ENCODE peak calls at places on chromosomes 11 and 22, in seven cellular contexts. C is colonic mucosa, S is transverse colon, V is Panc1, E is A673, W is upper lobe of right lung, I is esophagus muscularis mucosa. L is an unnamed sample. For H3K4me1, the result is how much of the 10 kb centered on the place peaks cover.

GRCh38 chr22:20526628-20527355 is 19.4 kb downstream of the MED15 start:
- DNase-seq in C (no peak), S (no peak), V (no peak), E (peak), W (no peak), I (no peak), L (no peak)

GRCh38 chr11:78961186-78961782 is 386.6 kb upstream of the NARS2 start:
- DNase-seq in C (peak), S (peak), V (no peak), E (peak), W (no peak), I (no peak), L (no peak)

GRCh38 chr11:78801161-78801884 is 226.7 kb upstream of the NARS2 start:
- DNase-seq in C (peak), S (peak), V (peak), E (peak), W (no peak), I (peak), L (no peak)

GRCh38 chr22:46660604-46661201 is 40.5 kb downstream of the GRAMD4 start:
- DNase-seq in C (peak), S (peak), V (no peak), E (no peak), W (no peak), I (no peak), L (no peak)

GRCh38 chr11:17760102-17761029 is 25.8 kb downstream of the KCNC1 start:
- DNase-seq in C (peak), S (peak), V (peak), E (peak), W (no peak), I (no peak), L (peak)

GRCh38 chr22:19708323-19709011 is 5.8 kb upstream of the SEPTIN5 start:
- DNase-seq in C (no peak), S (no peak), V (no peak), E (no peak), W (peak), I (no peak), L (no peak)

GRCh38 chr22:50399751-50400331 is 56.7 kb downstream of the PPP6R2 start:
- DNase-seq in C (peak), S (peak), V (no peak), E (peak), W (no peak), I (no peak), L (peak)

GRCh38 chr11:132134322-132134721 is 763.9 kb downstream of the NTM start:
- DNase-seq in C (no peak), S (no peak), V (no peak), E (no peak), W (no peak), I (no peak), L (no peak)

GRCh38 chr11:3158131-3158591 is 6.9 kb downstream of the OSBPL5 start:
- DNase-seq in C (no peak), S (peak), V (no peak), E (no peak), W (no peak), I (no peak), L (no peak)

GRCh38 chr22:31274017-31274416 is 18.3 kb downstream of the PIK3IP1 start:
- DNase-seq in C (no peak), S (no peak), V (no peak), E (no peak), W (no peak), I (no peak), L (no peak)

GRCh38 chr22:31177420-31178162 is 17.6 kb downstream of the RNF185 start:
- DNase-seq in C (no peak), S (no peak), V (no peak), E (no peak), W (no peak), I (no peak), L (no peak)

GRCh38 chr11:121344824-121345223 is 52.3 kb downstream of the SC5D start:
- DNase-seq in C (no peak), S (no peak), V (no peak), E (no peak), W (no peak), I (no peak), L (no peak)

GRCh38 chr11:80937831-80938230 is 1497.0 kb upstream of the TENM4 start:
- DNase-seq in C (no peak), S (no peak), V (no peak), E (peak), W (no peak), I (no peak), L (no peak)

GRCh38 chr11:133081730-133082452 is 450.4 kb downstream of the OPCML start:
- DNase-seq in C (no peak), S (no peak), V (no peak), E (no peak), W (no peak), I (peak), L (no peak)

GRCh38 chr11:96254087-96254486 is 88.9 kb downstream of the MAML2 start:
- DNase-seq in C (no peak), S (peak), V (no peak), E (peak), W (no peak), I (no peak), L (no peak)

GRCh38 chr11:10304495-10305261 is at the start of gene ADM:
- DNase-seq in C (peak), S (peak), V (peak), E (peak), W (peak), I (peak), L (no peak)

GRCh38 chr11:44566952-44567875 is 1.8 kb downstream of the CD82 start:
- DNase-seq in C (no peak), S (no peak), V (no peak), E (no peak), W (no peak), I (no peak), L (peak)

DNA sequence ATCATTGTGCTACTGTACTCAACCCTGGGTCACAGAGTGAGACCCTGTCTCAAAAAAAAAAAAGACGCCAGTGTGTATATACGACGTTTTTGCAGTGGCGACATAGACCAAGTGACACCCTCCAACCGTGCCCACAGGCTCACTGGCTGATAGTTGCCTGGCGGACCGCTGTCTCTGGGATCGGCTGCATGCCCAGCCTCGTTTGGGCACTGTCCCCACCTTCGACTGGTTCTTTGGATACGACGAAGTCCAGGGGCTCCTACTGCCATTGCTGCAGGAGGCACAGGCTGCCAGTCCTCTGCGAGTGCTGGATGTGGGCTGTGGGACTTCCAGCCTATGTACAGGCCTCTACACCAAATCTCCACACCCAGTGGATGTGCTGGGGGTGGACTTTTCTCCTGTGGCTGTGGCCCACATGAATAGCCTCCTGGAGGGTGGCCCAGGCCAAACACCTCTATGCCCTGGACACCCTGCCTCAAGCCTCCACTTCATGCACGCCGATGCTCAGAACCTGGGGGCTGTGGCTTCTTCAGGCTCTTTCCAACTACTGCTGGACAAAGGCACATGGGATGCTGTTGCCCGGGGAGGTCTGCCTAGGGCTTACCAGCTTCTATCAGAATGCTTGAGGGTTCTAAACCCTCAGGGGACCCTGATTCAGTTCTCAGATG is 1.3 kb downstream of the CSKMT start:
- DNase-seq in C (no peak), S (no peak), V (no peak), E (no peak), W (no peak), I (no peak), L (no peak)
- H3K4me3 ChIP-seq in C (peak), S (peak), V (peak), E (peak), W (peak), I (peak), L (peak)

DNA sequence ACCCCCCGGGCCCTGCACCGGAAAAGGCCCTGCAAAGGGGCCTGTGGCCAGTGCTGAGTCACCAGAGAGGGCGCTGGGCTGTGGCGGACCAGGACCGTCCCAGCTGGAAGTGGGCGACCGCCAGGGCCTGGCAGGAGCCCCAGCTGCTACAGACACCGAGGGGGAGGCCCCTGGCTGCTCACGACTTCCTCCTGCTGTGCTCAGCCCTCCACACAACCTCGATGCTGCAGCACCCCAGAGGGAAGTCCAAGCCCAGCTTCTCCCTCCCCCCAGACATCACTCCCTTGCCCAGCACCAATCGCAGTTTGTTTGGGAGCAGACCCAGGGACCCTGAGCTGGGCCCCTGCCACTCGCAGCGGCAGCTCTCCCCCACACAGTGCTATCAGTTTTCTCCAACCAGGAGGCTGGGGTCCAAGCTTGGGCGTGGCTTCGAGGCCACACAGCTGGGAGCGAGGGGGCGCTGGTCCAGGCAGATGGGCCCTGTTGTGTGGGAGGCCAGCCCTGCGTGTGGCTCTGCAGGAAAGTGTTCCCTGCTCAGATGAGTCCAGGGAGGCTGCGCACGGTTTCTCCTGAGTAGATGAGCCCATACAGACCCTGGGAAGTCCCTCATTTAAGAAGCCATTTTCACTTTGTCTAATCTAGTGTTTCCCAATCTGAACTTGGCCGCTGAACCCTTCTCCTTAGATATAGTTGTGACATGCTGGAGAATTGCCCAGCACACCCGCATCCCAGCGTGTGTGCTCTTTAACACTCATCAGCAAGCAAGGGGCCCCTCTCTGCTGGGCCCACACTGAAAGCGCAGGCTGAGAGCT is 5.6 kb upstream of the SH3BP1 start:
- DNase-seq in C (peak), S (peak), V (no peak), E (peak), W (peak), I (peak), L (peak)
- H3K4me1 ChIP-seq in C (under half), S (half or more), V (under half), E (under half), W (half or more), I (under half), L (half or more)

GRCh38 chr11:1761857-1762536 is 1.7 kb downstream of the CTSD start:
- DNase-seq in C (no peak), S (no peak), V (no peak), E (no peak), W (peak), I (no peak), L (no peak)
- H3K4me3 ChIP-seq in C (peak), S (no peak), V (peak), E (no peak), W (peak), I (peak), L (peak)

GRCh38 chr11:134391170-134391569 is 20.9 kb downstream of the B3GAT1 start:
- DNase-seq in C (no peak), S (no peak), V (no peak), E (no peak), W (no peak), I (no peak), L (no peak)

GRCh38 chr11:134391656-134392055 is 20.4 kb downstream of the B3GAT1 start:
- DNase-seq in C (no peak), S (no peak), V (no peak), E (no peak), W (no peak), I (no peak), L (no peak)

GRCh38 chr11:134388590-134388989 is 23.5 kb downstream of the B3GAT1 start:
- DNase-seq in C (no peak), S (no peak), V (no peak), E (no peak), W (no peak), I (no peak), L (no peak)

GRCh38 chr11:134389464-134390180 is 22.4 kb downstream of the B3GAT1 start:
- DNase-seq in C (no peak), S (no peak), V (no peak), E (no peak), W (no peak), I (no peak), L (no peak)

GRCh38 chr11:134390706-134391105 is 21.3 kb downstream of the B3GAT1 start:
- DNase-seq in C (no peak), S (no peak), V (no peak), E (no peak), W (no peak), I (no peak), L (no peak)
- H3K4me1 ChIP-seq in C (under half), S (under half), V (under half), E (under half), W (under half), I (under half), L (under half)

GRCh38 chr11:1691878-1692707 is 4.9 kb upstream of the KRTAP5-6 start:
- DNase-seq in C (no peak), S (no peak), V (no peak), E (no peak), W (no peak), I (no peak), L (no peak)

GRCh38 chr11:1694064-1694845 is 2.7 kb upstream of the KRTAP5-6 start:
- DNase-seq in C (peak), S (peak), V (peak), E (peak), W (peak), I (peak), L (peak)

GRCh38 chr11:1694846-1695547 is 2.0 kb upstream of the KRTAP5-6 start:
- DNase-seq in C (peak), S (no peak), V (no peak), E (no peak), W (no peak), I (no peak), L (no peak)

GRCh38 chr11:1692708-1693326 is 4.2 kb upstream of the KRTAP5-6 start:
- DNase-seq in C (no peak), S (no peak), V (no peak), E (no peak), W (no peak), I (no peak), L (no peak)

DNA sequence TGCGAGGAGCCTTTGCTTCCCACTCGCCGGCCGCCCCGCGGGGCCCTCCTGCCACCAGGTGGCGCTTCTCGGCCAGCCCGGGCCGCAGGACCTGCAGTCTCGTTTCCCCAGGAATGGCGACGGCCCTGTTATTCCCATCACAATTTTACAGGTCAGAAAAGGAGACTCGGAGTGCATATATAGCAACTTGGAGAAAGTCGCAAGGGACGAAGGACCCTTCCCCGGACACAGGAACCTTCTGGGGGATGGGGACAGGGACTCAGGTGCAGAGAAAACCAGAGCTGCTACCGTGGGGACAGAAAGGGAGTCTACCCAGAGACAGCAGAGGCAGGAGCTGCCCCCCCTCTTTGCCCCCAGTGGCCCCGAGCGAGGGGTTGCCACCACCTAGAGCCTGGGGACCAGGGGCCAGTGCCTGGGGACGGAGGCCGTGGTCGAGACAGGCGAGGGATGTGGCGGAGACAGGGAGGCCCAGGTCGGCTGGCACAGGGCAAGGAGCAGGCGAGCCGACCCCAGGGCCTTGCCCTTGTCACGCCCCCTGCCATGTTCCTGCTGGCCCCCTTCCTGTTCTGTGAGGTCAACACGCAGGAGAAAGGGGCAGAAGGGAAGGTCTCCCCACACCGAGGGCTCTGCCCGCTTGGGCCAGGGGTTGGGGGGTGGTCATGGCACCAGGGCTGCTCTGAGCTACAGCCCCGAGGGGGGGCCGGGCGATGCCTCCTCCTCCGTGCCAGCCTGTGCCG is 3.5 kb upstream of the KRTAP5-6 start:
- DNase-seq in C (peak), S (peak), V (peak), E (peak), W (peak), I (peak), L (peak)
- H3K4me3 ChIP-seq in C (peak), S (peak), V (peak), E (peak), W (peak), I (peak), L (peak)

GRCh38 chr22:26823966-26824365 is 166.6 kb downstream of the MIAT start:
- DNase-seq in C (no peak), S (no peak), V (no peak), E (no peak), W (no peak), I (no peak), L (no peak)
- H3K4me1 ChIP-seq in C (under half), S (under half), V (under half), E (under half), W (under half), I (under half), L (under half)

DNA sequence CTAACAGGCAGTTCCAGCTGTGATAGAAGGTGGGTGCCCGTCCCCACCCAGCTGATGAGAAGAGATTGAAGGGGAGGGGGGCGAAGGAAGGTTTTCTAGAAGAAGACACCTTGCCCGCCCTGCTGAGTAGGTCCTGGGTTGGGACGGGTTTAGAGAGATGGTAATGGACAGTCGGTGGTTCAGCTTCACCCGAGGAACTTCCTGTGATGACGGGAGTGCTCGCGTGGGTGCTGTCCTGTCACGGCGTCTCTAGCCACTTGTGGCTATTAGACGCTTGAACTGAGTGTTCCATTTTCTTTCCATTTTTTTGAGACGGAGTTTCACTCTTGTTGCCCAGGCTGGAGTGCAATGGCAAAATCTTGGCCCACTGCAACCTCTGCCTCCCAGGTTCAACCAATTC is 27.6 kb upstream of the MGAT3 start:
- DNase-seq in C (no peak), S (no peak), V (no peak), E (no peak), W (no peak), I (no peak), L (no peak)
- H3K4me3 ChIP-seq in C (no peak), S (no peak), V (no peak), E (no peak), W (no peak), I (no peak), L (no peak)

GRCh38 chr11:35009941-35010337 is 93.5 kb downstream of the PDHX start:
- DNase-seq in C (no peak), S (no peak), V (no peak), E (no peak), W (no peak), I (no peak), L (no peak)
- H3K4me1 ChIP-seq in C (under half), S (half or more), V (half or more), E (under half), W (under half), I (under half), L (half or more)

GRCh38 chr11:64870176-64870892 is 8.1 kb downstream of the EHD1 start:
- DNase-seq in C (no peak), S (peak), V (no peak), E (no peak), W (no peak), I (no peak), L (no peak)
- H3K4me3 ChIP-seq in C (no peak), S (no peak), V (no peak), E (no peak), W (peak), I (peak), L (peak)